ENCODE peak calls at places on chromosomes 2 and 18, in five cellular contexts. One of them, this sample, is unnamed.

GRCh38 chr2:10228611-10229365 is 73.9 kb upstream of the HPCAL1 start:
- DNase-seq in heart left ventricle: no peak
- DNase-seq in CD4-positive, alpha-beta memory T cell: no peak
- DNase-seq in ovary: no peak
- DNase-seq in HCT116: no peak
- DNase-seq in this sample: no peak

GRCh38 chr2:70984228-70984575 is 5.8 kb downstream of the ANKRD53 start:
- DNase-seq in heart left ventricle: no peak
- DNase-seq in CD4-positive, alpha-beta memory T cell: no peak
- DNase-seq in ovary: no peak
- DNase-seq in HCT116: no peak
- DNase-seq in this sample: no peak

GRCh38 chr18:43789234-43790000 is 512.1 kb upstream of the SYT4 start:
- DNase-seq in heart left ventricle: no peak
- DNase-seq in CD4-positive, alpha-beta memory T cell: no peak
- DNase-seq in ovary: no peak
- DNase-seq in HCT116: no peak
- DNase-seq in this sample: no peak

GRCh38 chr2:136407113-136407951 is 289.4 kb upstream of the CXCR4 start:
- DNase-seq in heart left ventricle: no peak
- DNase-seq in CD4-positive, alpha-beta memory T cell: no peak
- DNase-seq in ovary: no peak
- DNase-seq in HCT116: no peak
- DNase-seq in this sample: no peak

GRCh38 chr2:41597672-41598071 is 450.1 kb upstream of the PKDCC start:
- DNase-seq in heart left ventricle: no peak
- DNase-seq in CD4-positive, alpha-beta memory T cell: no peak
- DNase-seq in ovary: no peak
- DNase-seq in HCT116: no peak
- DNase-seq in this sample: no peak

GRCh38 chr2:207385076-207385475 is 144.7 kb upstream of the CREB1 start:
- DNase-seq in heart left ventricle: no peak
- DNase-seq in CD4-positive, alpha-beta memory T cell: no peak
- DNase-seq in ovary: no peak
- DNase-seq in HCT116: no peak
- DNase-seq in this sample: no peak

GRCh38 chr18:46660955-46661749 is 4.1 kb upstream of the LOXHD1 start:
- DNase-seq in heart left ventricle: no peak
- DNase-seq in CD4-positive, alpha-beta memory T cell: no peak
- DNase-seq in ovary: no peak
- DNase-seq in HCT116: no peak
- DNase-seq in this sample: no peak

GRCh38 chr2:11155326-11156059 is at the start of gene SLC66A3:
- DNase-seq in heart left ventricle: no peak
- DNase-seq in CD4-positive, alpha-beta memory T cell: peak; percentile 87
- DNase-seq in ovary: no peak
- DNase-seq in HCT116: peak; percentile 59
- DNase-seq in this sample: peak; percentile 71

GRCh38 chr2:56210291-56210690 is 26.5 kb downstream of the CCDC85A start:
- DNase-seq in heart left ventricle: no peak
- DNase-seq in CD4-positive, alpha-beta memory T cell: no peak
- DNase-seq in ovary: no peak
- DNase-seq in HCT116: no peak
- DNase-seq in this sample: no peak

GRCh38 chr2:41313082-41313481 is 734.7 kb upstream of the PKDCC start:
- DNase-seq in heart left ventricle: no peak
- DNase-seq in CD4-positive, alpha-beta memory T cell: no peak
- DNase-seq in ovary: no peak
- DNase-seq in HCT116: no peak
- DNase-seq in this sample: no peak

GRCh38 chr18:3653859-3654441 is 204.0 kb downstream of the TGIF1 start:
- DNase-seq in heart left ventricle: no peak
- DNase-seq in CD4-positive, alpha-beta memory T cell: no peak
- DNase-seq in ovary: no peak
- DNase-seq in HCT116: no peak
- DNase-seq in this sample: no peak

GRCh38 chr2:193276069-193276468 is 1081.3 kb upstream of the TMEFF2 start:
- DNase-seq in heart left ventricle: no peak
- DNase-seq in CD4-positive, alpha-beta memory T cell: no peak
- DNase-seq in ovary: no peak
- DNase-seq in HCT116: no peak
- DNase-seq in this sample: no peak

GRCh38 chr18:22912835-22913234 is 20.3 kb upstream of the RBBP8 start:
- DNase-seq in heart left ventricle: no peak
- DNase-seq in CD4-positive, alpha-beta memory T cell: no peak
- DNase-seq in ovary: no peak
- DNase-seq in HCT116: no peak
- DNase-seq in this sample: no peak

GRCh38 chr18:53796042-53796729 is 428.3 kb downstream of the MBD2 start:
- DNase-seq in heart left ventricle: peak; percentile 26
- DNase-seq in CD4-positive, alpha-beta memory T cell: no peak
- DNase-seq in ovary: no peak
- DNase-seq in HCT116: no peak
- DNase-seq in this sample: peak; percentile 18

GRCh38 chr2:169276045-169276444 is 86.3 kb downstream of the LRP2 start:
- DNase-seq in heart left ventricle: no peak
- DNase-seq in CD4-positive, alpha-beta memory T cell: no peak
- DNase-seq in ovary: no peak
- DNase-seq in HCT116: peak; percentile 13
- DNase-seq in this sample: no peak

GRCh38 chr2:210528716-210529115 is 27.7 kb upstream of the CPS1 start:
- DNase-seq in heart left ventricle: no peak
- DNase-seq in CD4-positive, alpha-beta memory T cell: no peak
- DNase-seq in ovary: no peak
- DNase-seq in HCT116: no peak
- DNase-seq in this sample: no peak

GRCh38 chr18:22637787-22638186 is 220.1 kb upstream of the CTAGE1 start:
- DNase-seq in heart left ventricle: no peak
- DNase-seq in CD4-positive, alpha-beta memory T cell: no peak
- DNase-seq in ovary: no peak
- DNase-seq in HCT116: peak; percentile 34
- DNase-seq in this sample: peak; percentile 43

GRCh38 chr2:100891911-100892642 is 72.1 kb downstream of the NPAS2 start:
- DNase-seq in heart left ventricle: peak; percentile 60
- DNase-seq in CD4-positive, alpha-beta memory T cell: no peak
- DNase-seq in ovary: no peak
- DNase-seq in HCT116: peak; percentile 65
- DNase-seq in this sample: no peak

GRCh38 chr2:236568068-236568921 is 1.3 kb upstream of the ACKR3 start:
- DNase-seq in heart left ventricle: peak; percentile 77
- DNase-seq in CD4-positive, alpha-beta memory T cell: no peak
- DNase-seq in ovary: peak; percentile 48
- DNase-seq in HCT116: no peak
- DNase-seq in this sample: no peak

GRCh38 chr2:145985517-145985916 is 1465.6 kb upstream of the ZEB2 start:
- DNase-seq in heart left ventricle: no peak
- DNase-seq in CD4-positive, alpha-beta memory T cell: no peak
- DNase-seq in ovary: no peak
- DNase-seq in HCT116: no peak
- DNase-seq in this sample: no peak

GRCh38 chr2:187693923-187694322 is 139.7 kb upstream of the TFPI start:
- DNase-seq in heart left ventricle: no peak
- DNase-seq in CD4-positive, alpha-beta memory T cell: no peak
- DNase-seq in ovary: no peak
- DNase-seq in HCT116: no peak
- DNase-seq in this sample: no peak

GRCh38 chr2:231530099-231531085 is at the start of gene NMUR1:
- DNase-seq in heart left ventricle: peak; percentile 77
- DNase-seq in CD4-positive, alpha-beta memory T cell: peak; percentile 59
- DNase-seq in ovary: peak; percentile 63
- DNase-seq in HCT116: peak; percentile 19
- DNase-seq in this sample: no peak

GRCh38 chr2:25241452-25241851 is 73.1 kb upstream of the POMC start:
- DNase-seq in heart left ventricle: no peak
- DNase-seq in CD4-positive, alpha-beta memory T cell: no peak
- DNase-seq in ovary: no peak
- DNase-seq in HCT116: no peak
- DNase-seq in this sample: no peak

GRCh38 chr18:78241535-78242306 is 737.9 kb upstream of the SALL3 start:
- DNase-seq in heart left ventricle: no peak
- DNase-seq in CD4-positive, alpha-beta memory T cell: no peak
- DNase-seq in ovary: no peak
- DNase-seq in HCT116: no peak
- DNase-seq in this sample: no peak

GRCh38 chr2:177072069-177072468 is 140.5 kb upstream of the HNRNPA3 start:
- DNase-seq in heart left ventricle: no peak
- DNase-seq in CD4-positive, alpha-beta memory T cell: no peak
- DNase-seq in ovary: no peak
- DNase-seq in HCT116: no peak
- DNase-seq in this sample: no peak

GRCh38 chr2:226742346-226742745 is 57.3 kb downstream of the IRS1 start:
- DNase-seq in heart left ventricle: peak; percentile 73
- DNase-seq in CD4-positive, alpha-beta memory T cell: no peak
- DNase-seq in ovary: no peak
- DNase-seq in HCT116: no peak
- DNase-seq in this sample: no peak

GRCh38 chr2:196601430-196602306 is 37.8 kb upstream of the CCDC150 start:
- DNase-seq in heart left ventricle: peak; percentile 83
- DNase-seq in CD4-positive, alpha-beta memory T cell: no peak
- DNase-seq in ovary: no peak
- DNase-seq in HCT116: peak; percentile 87
- DNase-seq in this sample: peak; percentile 67

GRCh38 chr18:5036523-5036922 is 160.5 kb downstream of the AKAIN1 start:
- DNase-seq in heart left ventricle: no peak
- DNase-seq in CD4-positive, alpha-beta memory T cell: no peak
- DNase-seq in ovary: no peak
- DNase-seq in HCT116: no peak
- DNase-seq in this sample: no peak

GRCh38 chr2:112870851-112871830 is 34.6 kb upstream of the IL1B start:
- DNase-seq in heart left ventricle: no peak
- DNase-seq in CD4-positive, alpha-beta memory T cell: no peak
- DNase-seq in ovary: no peak
- DNase-seq in HCT116: no peak
- DNase-seq in this sample: no peak

GRCh38 chr2:101843471-101843870 is 146.0 kb downstream of the MAP4K4 start:
- DNase-seq in heart left ventricle: no peak
- DNase-seq in CD4-positive, alpha-beta memory T cell: no peak
- DNase-seq in ovary: no peak
- DNase-seq in HCT116: no peak
- DNase-seq in this sample: no peak

GRCh38 chr2:64327129-64327509 is 126.8 kb upstream of the LGALSL start:
- DNase-seq in heart left ventricle: no peak
- DNase-seq in CD4-positive, alpha-beta memory T cell: no peak
- DNase-seq in ovary: no peak
- DNase-seq in HCT116: no peak
- DNase-seq in this sample: no peak

GRCh38 chr2:174634130-174635014 is 36.8 kb upstream of the WIPF1 start:
- DNase-seq in heart left ventricle: no peak
- DNase-seq in CD4-positive, alpha-beta memory T cell: peak; percentile 66
- DNase-seq in ovary: no peak
- DNase-seq in HCT116: no peak
- DNase-seq in this sample: no peak

GRCh38 chr2:166700079-166700478 is 188.2 kb upstream of the XIRP2 start:
- DNase-seq in heart left ventricle: no peak
- DNase-seq in CD4-positive, alpha-beta memory T cell: no peak
- DNase-seq in ovary: no peak
- DNase-seq in HCT116: no peak
- DNase-seq in this sample: no peak

GRCh38 chr2:112548980-112549379 is 6.7 kb downstream of the POLR1B start:
- DNase-seq in heart left ventricle: no peak
- DNase-seq in CD4-positive, alpha-beta memory T cell: no peak
- DNase-seq in ovary: no peak
- DNase-seq in HCT116: no peak
- DNase-seq in this sample: no peak

DNA sequence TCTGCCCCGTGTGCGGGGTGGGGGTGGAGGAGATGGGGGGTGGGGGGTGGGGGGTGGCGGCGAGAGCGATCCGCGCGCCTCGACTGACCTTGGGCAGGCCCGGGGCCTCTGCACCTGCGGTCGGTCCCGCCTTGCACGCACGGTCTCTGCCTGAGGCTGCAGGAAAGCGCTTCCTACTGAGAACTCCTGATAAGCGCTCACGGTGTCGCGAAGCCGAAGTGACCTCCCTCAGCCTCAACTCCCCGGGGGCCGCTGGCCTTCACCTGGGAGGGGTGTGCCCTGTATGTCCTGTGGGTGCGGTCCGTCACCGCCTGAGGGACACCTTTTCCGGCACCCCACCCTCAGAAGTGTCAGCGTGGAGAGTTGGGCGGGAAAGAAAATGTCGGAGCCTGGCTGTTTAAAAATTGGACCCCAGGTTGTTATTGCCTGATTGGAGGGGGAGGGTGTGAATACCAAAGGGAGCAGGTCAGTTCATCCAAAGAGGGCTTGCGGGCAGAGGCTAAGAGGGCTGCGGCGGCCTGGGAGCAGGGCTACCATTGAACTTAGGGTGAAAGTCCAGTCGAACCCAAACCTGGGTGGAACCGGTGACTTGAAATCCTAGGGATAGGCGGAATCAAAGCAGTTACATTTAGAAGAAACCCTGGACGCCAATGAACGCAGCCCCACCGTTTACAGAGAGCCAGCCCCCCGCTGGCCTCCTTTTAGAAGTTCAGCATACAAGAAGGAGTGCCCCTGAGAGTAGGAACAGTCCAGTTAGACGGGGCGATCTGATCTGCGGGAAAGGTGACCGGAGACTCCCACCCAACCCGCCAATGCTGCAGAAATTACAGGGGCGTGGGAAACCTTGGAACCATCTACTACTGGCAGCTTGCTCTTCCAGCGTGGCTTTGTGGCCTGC is 1.2 kb downstream of the MAL start:
- DNase-seq in heart left ventricle: no peak
- DNase-seq in CD4-positive, alpha-beta memory T cell: peak; percentile 53
- DNase-seq in ovary: no peak
- DNase-seq in HCT116: no peak
- DNase-seq in this sample: no peak
- H3K27me3 ChIP-seq in heart left ventricle: peaks cover 28% of the 10 kb centered on the region
- H3K27me3 ChIP-seq in CD4-positive, alpha-beta memory T cell: no peaks in the 10 kb centered on the region
- H3K27me3 ChIP-seq in ovary: no peaks in the 10 kb centered on the region
- H3K27me3 ChIP-seq in HCT116: no peaks in the 10 kb centered on the region
- H3K27me3 ChIP-seq in this sample: peaks cover 50% of the 10 kb centered on the region

DNA sequence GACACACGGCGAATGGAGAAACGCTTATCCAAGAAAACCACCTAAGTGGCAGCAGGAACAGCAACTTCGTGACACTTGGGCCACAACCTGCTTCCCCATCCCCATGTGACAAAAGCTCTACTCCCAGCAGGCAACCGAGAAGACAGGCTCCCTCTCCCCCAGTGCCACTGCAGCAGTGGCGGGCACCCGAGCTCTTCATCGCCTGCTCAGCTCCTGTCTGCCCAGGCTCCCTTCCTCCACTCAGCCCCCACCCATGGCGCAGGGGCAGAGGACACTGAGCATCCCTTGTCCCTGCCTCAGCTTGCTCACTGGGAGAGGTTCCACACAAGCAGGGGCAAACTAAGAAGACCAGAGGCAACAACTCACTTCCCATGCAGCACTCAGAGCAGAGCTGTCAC is 22.9 kb downstream of the SLC66A2 start:
- DNase-seq in heart left ventricle: no peak
- DNase-seq in CD4-positive, alpha-beta memory T cell: no peak
- DNase-seq in ovary: peak; percentile 4
- DNase-seq in HCT116: no peak
- DNase-seq in this sample: no peak
- H3K9me3 ChIP-seq in heart left ventricle: peaks cover 47% of the 10 kb centered on the region
- H3K9me3 ChIP-seq in CD4-positive, alpha-beta memory T cell: no peaks in the 10 kb centered on the region
- H3K9me3 ChIP-seq in ovary: no peaks in the 10 kb centered on the region
- H3K9me3 ChIP-seq in HCT116: peaks cover 29% of the 10 kb centered on the region
- H3K9me3 ChIP-seq in this sample: peaks cover 35% of the 10 kb centered on the region

GRCh38 chr2:127423880-127424279 is 5.7 kb downstream of the PROC start:
- DNase-seq in heart left ventricle: no peak
- DNase-seq in CD4-positive, alpha-beta memory T cell: no peak
- DNase-seq in ovary: no peak
- DNase-seq in HCT116: no peak
- DNase-seq in this sample: no peak
- H3K27me3 ChIP-seq in heart left ventricle: peaks cover 15% of the 10 kb centered on the region
- H3K27me3 ChIP-seq in CD4-positive, alpha-beta memory T cell: no peaks in the 10 kb centered on the region
- H3K27me3 ChIP-seq in ovary: no peaks in the 10 kb centered on the region
- H3K27me3 ChIP-seq in HCT116: no peaks in the 10 kb centered on the region
- H3K27me3 ChIP-seq in this sample: peaks cover 19% of the 10 kb centered on the region

GRCh38 chr2:179211355-179211754 is 53.3 kb downstream of the SESTD1 start:
- DNase-seq in heart left ventricle: no peak
- DNase-seq in CD4-positive, alpha-beta memory T cell: no peak
- DNase-seq in ovary: no peak
- DNase-seq in HCT116: no peak
- DNase-seq in this sample: no peak
- H3K9me3 ChIP-seq in heart left ventricle: peaks cover 47% of the 10 kb centered on the region
- H3K9me3 ChIP-seq in CD4-positive, alpha-beta memory T cell: no peaks in the 10 kb centered on the region
- H3K9me3 ChIP-seq in ovary: no peaks in the 10 kb centered on the region
- H3K9me3 ChIP-seq in HCT116: no peaks in the 10 kb centered on the region
- H3K9me3 ChIP-seq in this sample: no peaks in the 10 kb centered on the region

This sample was measured in AG04450.